ENCODE peak calls at places on chromosome X, in eight cellular contexts. P is epithelial cell of esophagus; A is CD4-positive, CD25-positive, alpha-beta regulatory T cell; M is PC-3; J is Karpas-422; O is right lobe of liver; Z is fibroblast of lung; U is IMR-90. R is an unnamed sample.

GRCh38 chrX:64229145-64229544 is 1.3 kb downstream of the ASB12 start:
- DNase-seq in P (no peak), A (no peak), M (no peak), J (no peak), O (no peak), Z (no peak), U (no peak), R (no peak)

GRCh38 chrX:68832101-68832416 is 3.2 kb downstream of the EFNB1 start:
- DNase-seq in P (peak), A (no peak), M (peak), J (peak), O (no peak), Z (peak), U (peak), R (peak)

GRCh38 chrX:112614640-112615039 is 65.1 kb downstream of the LHFPL1 start:
- DNase-seq in P (no peak), A (no peak), M (no peak), J (no peak), O (no peak), Z (peak), U (peak), R (peak)

GRCh38 chrX:153875391-153876111 is 10.4 kb downstream of the L1CAM start:
- DNase-seq in P (peak), A (peak), M (peak), J (peak), O (no peak), Z (peak), U (no peak), R (peak)

GRCh38 chrX:23803931-23804381 is 21.0 kb downstream of the SAT1 start:
- DNase-seq in P (peak), A (no peak), M (peak), J (no peak), O (peak), Z (peak), U (peak), R (peak)

GRCh38 chrX:152640039-152640818 is 2.5 kb downstream of the GABRQ start:
- DNase-seq in P (peak), A (no peak), M (peak), J (peak), O (no peak), Z (no peak), U (peak), R (peak)

GRCh38 chrX:38754102-38754790 is 47.0 kb upstream of the MID1IP1 start:
- DNase-seq in P (peak), A (peak), M (peak), J (peak), O (no peak), Z (peak), U (peak), R (peak)

GRCh38 chrX:150310881-150311280 is 52.2 kb upstream of the MAMLD1 start:
- DNase-seq in P (no peak), A (no peak), M (no peak), J (no peak), O (no peak), Z (no peak), U (no peak), R (no peak)

GRCh38 chrX:15877380-15877779 is 22.8 kb upstream of the AP1S2 start:
- DNase-seq in P (no peak), A (no peak), M (peak), J (no peak), O (no peak), Z (peak), U (peak), R (peak)

GRCh38 chrX:18997916-18998315 is 14.0 kb upstream of the PHKA2 start:
- DNase-seq in P (no peak), A (no peak), M (no peak), J (no peak), O (no peak), Z (no peak), U (no peak), R (no peak)

GRCh38 chrX:23386726-23387125 is 52.1 kb downstream of the PTCHD1 start:
- DNase-seq in P (peak), A (no peak), M (no peak), J (no peak), O (no peak), Z (no peak), U (no peak), R (no peak)

GRCh38 chrX:119036369-119037029 is 36.3 kb upstream of the CT47C1 start:
- DNase-seq in P (peak), A (no peak), M (peak), J (no peak), O (no peak), Z (peak), U (peak), R (no peak)

GRCh38 chrX:121010218-121010617 is 24.7 kb upstream of the CT47A1 start:
- DNase-seq in P (no peak), A (no peak), M (no peak), J (no peak), O (no peak), Z (no peak), U (no peak), R (no peak)

GRCh38 chrX:57573754-57574153 is 18.1 kb upstream of the ZXDB start:
- DNase-seq in P (peak), A (peak), M (peak), J (peak), O (no peak), Z (peak), U (peak), R (peak)

GRCh38 chrX:68985135-68985725 is 156.4 kb downstream of the EFNB1 start:
- DNase-seq in P (no peak), A (no peak), M (no peak), J (no peak), O (no peak), Z (no peak), U (no peak), R (no peak)

GRCh38 chrX:99394450-99394849 is 1015.6 kb downstream of the PCDH19 start:
- DNase-seq in P (no peak), A (no peak), M (no peak), J (peak), O (no peak), Z (no peak), U (no peak), R (no peak)

DNA sequence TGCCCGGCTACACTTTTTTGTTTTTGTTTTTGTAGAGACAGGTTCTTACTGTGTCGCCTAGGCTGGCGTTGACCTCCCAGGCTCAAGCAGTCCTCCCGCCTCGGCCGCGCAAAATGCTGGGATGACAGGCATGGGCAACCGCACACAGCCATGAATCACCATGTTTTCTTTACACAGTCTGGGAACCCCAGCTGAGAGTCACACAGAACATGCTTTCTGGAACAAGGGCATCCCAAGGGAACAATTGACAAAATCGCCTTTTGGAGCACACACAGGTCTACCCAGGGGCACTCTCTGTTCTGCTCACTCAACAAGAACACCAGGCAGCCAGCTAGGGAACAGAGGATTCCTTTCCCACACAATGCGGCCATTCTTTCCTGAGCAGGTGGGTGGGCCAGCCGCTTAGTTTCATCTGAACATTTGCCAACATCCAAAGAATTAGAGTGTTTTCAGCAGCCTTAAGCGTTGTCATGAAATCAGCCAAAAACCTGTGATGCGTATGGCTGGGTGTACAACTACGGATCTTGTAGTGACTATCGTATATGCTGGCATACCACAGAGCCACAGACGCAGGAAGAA is 15.7 kb downstream of the PRKX start:
- DNase-seq in P (peak), A (no peak), M (no peak), J (no peak), O (no peak), Z (peak), U (peak), R (peak)
- H3K4me3 ChIP-seq in P (no peak), A (no peak), M (no peak), J (no peak), O (no peak), Z (no peak), U (no peak), R (no peak)

DNA sequence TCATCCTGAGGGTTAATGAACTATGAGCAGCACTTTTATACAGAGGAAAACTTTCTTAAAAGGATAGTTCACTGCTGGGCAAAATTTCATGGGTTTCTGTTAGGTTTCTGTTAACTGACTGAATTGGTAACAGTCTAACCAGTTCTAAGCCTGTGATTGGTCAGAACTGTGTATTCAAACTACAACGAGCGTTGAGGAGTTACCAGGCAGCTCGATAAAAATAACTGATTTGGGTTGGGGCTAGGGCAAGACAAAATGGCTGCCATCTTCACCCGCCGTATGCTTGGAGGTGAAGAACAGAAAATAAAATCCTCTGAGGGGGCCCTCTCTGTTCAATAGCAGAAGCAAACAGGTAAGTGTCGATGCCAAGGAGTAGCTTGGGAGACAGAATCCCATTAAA is 22.0 kb downstream of the FAM133A start:
- DNase-seq in P (no peak), A (no peak), M (no peak), J (no peak), O (no peak), Z (no peak), U (no peak), R (no peak)
- H3K4me3 ChIP-seq in P (no peak), A (no peak), M (no peak), J (no peak), O (no peak), Z (no peak), U (no peak), R (no peak)

GRCh38 chrX:74614193-74614909 is at the start of gene RLIM:
- DNase-seq in P (peak), A (peak), M (peak), J (peak), O (peak), Z (peak), U (peak), R (peak)
- H3K4me3 ChIP-seq in P (peak), A (peak), M (peak), J (peak), O (peak), Z (peak), U (peak), R (peak)

DNA sequence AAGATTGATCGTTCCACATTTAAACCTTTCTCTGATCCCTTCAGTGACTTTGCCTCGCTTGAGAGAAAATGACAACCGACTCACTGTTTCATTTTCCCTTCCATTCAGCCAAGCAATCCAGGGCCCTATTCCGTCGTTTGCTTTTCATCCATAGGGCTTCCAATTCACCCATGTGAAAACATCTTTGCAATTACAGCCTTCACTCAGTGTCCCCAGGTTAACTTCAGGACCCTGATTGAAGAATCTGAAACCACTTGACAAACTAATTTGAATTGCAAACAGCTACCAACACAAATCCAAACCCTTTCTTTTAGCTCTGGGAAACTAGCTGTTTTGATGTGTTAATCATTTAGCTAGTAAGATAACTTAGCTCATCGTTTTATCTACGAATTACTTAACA is 120.2 kb upstream of the FAM9C start:
- DNase-seq in P (no peak), A (no peak), M (no peak), J (no peak), O (no peak), Z (no peak), U (no peak), R (no peak)
- H3K4me3 ChIP-seq in P (no peak), A (no peak), M (no peak), J (no peak), O (peak), Z (no peak), U (no peak), R (no peak)

GRCh38 chrX:40091691-40092421 is 5.9 kb downstream of the BCOR start:
- DNase-seq in P (no peak), A (no peak), M (no peak), J (no peak), O (no peak), Z (no peak), U (no peak), R (no peak)

GRCh38 chrX:40092808-40093435 is 4.8 kb downstream of the BCOR start:
- DNase-seq in P (no peak), A (no peak), M (no peak), J (no peak), O (no peak), Z (no peak), U (no peak), R (no peak)

GRCh38 chrX:40094041-40094899 is 3.5 kb downstream of the BCOR start:
- DNase-seq in P (peak), A (no peak), M (peak), J (no peak), O (peak), Z (peak), U (peak), R (peak)

GRCh38 chrX:40094900-40095587 is 2.7 kb downstream of the BCOR start:
- DNase-seq in P (no peak), A (no peak), M (peak), J (peak), O (no peak), Z (no peak), U (no peak), R (no peak)

DNA sequence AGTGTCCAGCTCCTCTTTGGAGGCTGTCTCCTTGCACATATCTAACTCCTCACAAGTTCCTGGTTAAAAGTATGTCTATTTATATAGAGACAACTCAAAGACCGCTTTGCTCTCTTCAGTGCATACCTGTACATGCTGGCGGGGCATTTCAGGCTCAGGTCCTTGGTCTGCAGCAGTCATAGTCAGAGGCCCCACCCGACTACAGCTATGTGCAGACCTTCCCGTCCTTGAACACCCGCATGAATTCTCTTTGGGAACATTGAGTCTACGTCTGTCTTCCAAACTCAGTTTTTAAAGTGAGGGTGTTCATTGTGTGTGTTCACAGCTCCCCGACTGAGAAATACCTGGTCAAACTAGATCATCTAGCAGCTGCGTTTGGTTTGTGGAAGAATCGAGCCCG is 4.2 kb downstream of the BCOR start:
- DNase-seq in P (no peak), A (no peak), M (no peak), J (no peak), O (no peak), Z (no peak), U (no peak), R (no peak)
- H3K4me3 ChIP-seq in P (no peak), A (peak), M (peak), J (no peak), O (no peak), Z (peak), U (peak), R (peak)

DNA sequence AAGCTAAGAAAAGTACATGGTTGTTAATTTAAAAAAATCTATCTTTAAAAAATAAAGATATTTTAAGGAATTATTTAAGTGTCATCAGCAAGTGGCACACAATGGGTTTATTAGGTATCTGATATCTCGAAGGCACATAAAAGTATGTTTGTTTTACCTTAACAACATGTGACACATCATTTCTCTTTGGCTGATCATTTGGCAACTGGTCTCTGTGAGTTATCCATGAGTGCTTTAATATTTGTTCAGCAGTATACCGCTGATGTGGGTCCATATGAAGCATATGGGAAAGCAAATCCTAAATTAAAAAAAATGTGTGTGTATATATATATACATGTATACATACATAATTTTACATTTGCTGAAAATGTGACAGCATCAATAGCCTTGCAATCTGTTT is 123.2 kb downstream of the RPS6KA6 start:
- DNase-seq in P (no peak), A (no peak), M (peak), J (no peak), O (no peak), Z (no peak), U (no peak), R (no peak)
- H3K4me3 ChIP-seq in P (no peak), A (no peak), M (no peak), J (no peak), O (no peak), Z (no peak), U (no peak), R (no peak)

DNA sequence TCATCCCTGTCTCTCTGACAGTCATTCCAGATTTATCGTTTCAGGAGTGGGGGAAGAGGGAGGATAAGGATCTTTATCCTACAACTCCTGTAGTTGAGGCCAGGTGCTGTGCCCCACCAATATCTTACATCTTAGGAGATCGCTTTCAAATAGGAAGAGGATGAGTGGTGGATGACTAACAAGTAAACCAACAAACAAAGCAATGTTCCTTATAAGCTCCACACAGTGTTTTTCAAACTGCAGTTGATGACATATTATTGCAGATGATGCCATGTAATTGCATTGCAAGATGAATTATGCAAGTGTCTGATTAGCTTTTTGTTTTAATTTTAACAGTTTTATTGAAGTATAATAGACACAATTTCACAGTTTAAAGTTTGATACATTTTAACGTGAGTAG is 35.8 kb upstream of the TMEM164 start:
- DNase-seq in P (peak), A (no peak), M (peak), J (no peak), O (no peak), Z (peak), U (peak), R (no peak)
- H3K4me3 ChIP-seq in P (no peak), A (no peak), M (no peak), J (no peak), O (no peak), Z (no peak), U (no peak), R (no peak)

GRCh38 chrX:136497556-136498048 is at the start of gene HTATSF1:
- DNase-seq in P (no peak), A (no peak), M (no peak), J (peak), O (no peak), Z (no peak), U (no peak), R (no peak)
- H3K4me3 ChIP-seq in P (peak), A (peak), M (peak), J (peak), O (peak), Z (peak), U (peak), R (peak)

DNA sequence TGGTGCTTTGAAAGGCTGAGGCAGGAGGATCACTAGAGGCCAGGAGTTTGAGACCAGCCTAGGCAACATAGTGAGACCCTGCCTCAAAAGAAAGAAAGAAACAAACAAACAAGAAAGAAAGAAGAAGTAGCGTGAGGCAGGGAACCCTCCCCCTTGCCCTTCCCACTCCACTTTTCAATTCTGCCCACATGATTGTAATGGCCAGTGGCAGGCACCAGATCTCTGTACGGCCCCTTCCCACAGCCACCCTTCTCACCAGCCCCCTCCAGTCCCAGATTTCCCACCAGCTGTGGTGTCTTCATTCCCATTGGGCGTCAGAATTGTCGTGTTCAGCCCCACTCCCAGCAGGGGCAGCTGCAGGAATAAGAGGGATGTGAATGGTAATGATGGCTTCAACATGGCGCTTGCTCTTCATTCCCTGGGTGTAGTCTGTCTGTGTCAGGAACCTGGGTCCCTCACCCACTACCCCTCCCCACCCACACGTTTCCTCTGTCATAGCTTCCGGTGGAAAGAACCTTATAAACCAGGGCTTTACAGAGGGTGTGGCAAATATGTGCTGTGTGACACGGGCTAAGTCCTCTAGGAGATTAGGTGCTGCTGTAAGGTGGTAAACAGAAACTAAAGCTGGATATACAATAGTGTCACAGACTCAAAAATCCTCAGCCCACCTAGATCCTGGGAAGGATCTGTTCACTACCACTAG is at the start of gene IL2RG:
- DNase-seq in P (no peak), A (peak), M (peak), J (no peak), O (no peak), Z (no peak), U (no peak), R (no peak)
- H3K4me3 ChIP-seq in P (no peak), A (peak), M (no peak), J (no peak), O (no peak), Z (no peak), U (no peak), R (no peak)

GRCh38 chrX:45187731-45188130 is 12.9 kb downstream of the DIPK2B start:
- DNase-seq in P (no peak), A (no peak), M (peak), J (no peak), O (no peak), Z (peak), U (no peak), R (no peak)
- H3K4me3 ChIP-seq in P (peak), A (no peak), M (peak), J (peak), O (no peak), Z (peak), U (peak), R (peak)